ENCODE peak calls at places on chromosomes 13 and 19, in nine cellular contexts. S, J, A, Q, B, F, C, D and V are unnamed samples.

GRCh38 chr13:98285317-98285716 is 108.2 kb upstream of the RNF113B start:
- DNase-seq in J (no peak), C (no peak), D (peak), B (no peak), Q (no peak), F (no peak), A (no peak), S (no peak), V (no peak)

GRCh38 chr13:102940143-102940542 is 94.3 kb downstream of the ERCC5 start:
- DNase-seq in F (peak), S (no peak), D (no peak), A (no peak), Q (no peak), J (no peak), C (no peak), B (no peak), V (no peak)

GRCh38 chr19:41269055-41269454 is 4.9 kb downstream of the HNRNPUL1 start:
- DNase-seq in B (no peak), J (no peak), C (no peak), S (no peak), D (no peak), F (no peak), Q (no peak), A (no peak), V (no peak)

GRCh38 chr13:110554227-110554836 is 7.2 kb downstream of the RAB20 start:
- DNase-seq in S (no peak), D (no peak), B (no peak), F (no peak), C (no peak), J (no peak), A (no peak), Q (no peak), V (no peak)

GRCh38 chr13:19984430-19985218 is 26.1 kb downstream of the ZMYM2 start:
- DNase-seq in D (peak), Q (no peak), F (peak), A (peak), S (peak), J (no peak), C (no peak), B (no peak), V (peak)

GRCh38 chr13:82176761-82177160 is 1705.5 kb downstream of the SLITRK1 start:
- DNase-seq in Q (no peak), J (no peak), A (no peak), D (no peak), C (no peak), F (no peak), B (no peak), S (no peak), V (no peak)

GRCh38 chr19:14502334-14503092 is 6.6 kb upstream of the GIPC1 start:
- DNase-seq in B (no peak), A (peak), Q (no peak), S (no peak), C (no peak), D (no peak), J (no peak), F (peak), V (no peak)

GRCh38 chr19:5103061-5103701 is 134.3 kb downstream of the KDM4B start:
- DNase-seq in J (peak), F (no peak), B (peak), Q (no peak), D (peak), S (no peak), A (no peak), C (peak), V (peak)

GRCh38 chr13:60584976-60585375 is 188.0 kb downstream of the TDRD3 start:
- DNase-seq in Q (no peak), C (no peak), F (no peak), J (no peak), D (no peak), A (no peak), B (no peak), S (peak), V (peak)

GRCh38 chr13:21458457-21458815 is 667 bp downstream of the ZDHHC20 start:
- DNase-seq in D (peak), Q (no peak), F (peak), S (peak), C (peak), B (peak), A (peak), J (peak), V (peak)

GRCh38 chr13:113981201-113981605 is 7.3 kb upstream of the C13orf46 start:
- DNase-seq in D (peak), S (no peak), B (peak), Q (no peak), C (no peak), J (peak), F (peak), A (peak), V (no peak)

GRCh38 chr13:112685856-112686255 is 4.0 kb upstream of the ATP11A start:
- DNase-seq in A (no peak), B (no peak), D (no peak), Q (no peak), J (no peak), F (no peak), C (no peak), S (no peak), V (no peak)

GRCh38 chr19:18254546-18255500 is 19.4 kb downstream of the IQCN start:
- DNase-seq in B (peak), A (peak), C (no peak), J (no peak), F (no peak), Q (no peak), S (no peak), D (no peak), V (no peak)

GRCh38 chr13:64937302-64937701 is 2292.8 kb downstream of the PCDH9 start:
- DNase-seq in B (no peak), A (no peak), C (no peak), Q (no peak), F (no peak), J (no peak), D (no peak), S (no peak), V (no peak)

GRCh38 chr19:45249261-45250033 is 1.6 kb upstream of the MARK4 start:
- DNase-seq in J (no peak), F (no peak), Q (no peak), B (no peak), D (no peak), S (no peak), C (no peak), A (no peak), V (no peak)

GRCh38 chr13:51646041-51646670 is 61.9 kb downstream of the WDFY2 start:
- DNase-seq in B (no peak), D (no peak), S (peak), A (no peak), F (no peak), C (no peak), Q (no peak), J (no peak), V (no peak)

GRCh38 chr19:44050740-44051653 is 839 bp upstream of the ZNF223 start:
- DNase-seq in D (peak), C (no peak), A (no peak), Q (no peak), B (peak), S (no peak), J (no peak), F (peak), V (no peak)

GRCh38 chr19:20077791-20078463 is at the start of gene ZNF90:
- DNase-seq in B (peak), A (no peak), F (peak), S (peak), C (peak), Q (peak), D (peak), J (peak), V (peak)

GRCh38 chr19:15935167-15935702 is 906 bp upstream of the CYP4F11 start:
- DNase-seq in B (no peak), C (no peak), S (no peak), Q (no peak), J (no peak), F (no peak), D (no peak), A (peak), V (no peak)

GRCh38 chr13:48624858-48625257 is 28.9 kb upstream of the CYSLTR2 start:
- DNase-seq in J (no peak), D (no peak), C (no peak), S (no peak), Q (no peak), A (no peak), B (no peak), F (no peak), V (peak)

GRCh38 chr19:42316223-42317211 is 3.4 kb downstream of the TMEM145 start:
- DNase-seq in J (no peak), B (no peak), D (no peak), S (no peak), Q (no peak), C (no peak), A (no peak), F (peak), V (no peak)

GRCh38 chr19:11435833-11436313 is 438 bp downstream of the PRKCSH start:
- DNase-seq in Q (peak), B (no peak), S (peak), D (no peak), J (no peak), F (no peak), C (no peak), A (peak), V (no peak)

GRCh38 chr13:93505104-93505952 is 278.7 kb downstream of the GPC6 start:
- DNase-seq in C (no peak), D (peak), S (no peak), B (no peak), F (no peak), Q (no peak), A (peak), J (no peak), V (peak)

GRCh38 chr13:109790951-109791605 is 4.7 kb upstream of the IRS2 start:
- DNase-seq in D (peak), F (peak), C (peak), J (no peak), B (no peak), A (peak), Q (no peak), S (peak), V (no peak)

GRCh38 chr19:18023596-18024212 is 15.7 kb downstream of the ARRDC2 start:
- DNase-seq in J (peak), B (peak), Q (peak), F (no peak), D (peak), C (peak), A (no peak), S (no peak), V (no peak)

GRCh38 chr13:24670927-24671326 is 9.3 kb upstream of the ATP12A start:
- DNase-seq in A (peak), B (no peak), J (no peak), F (peak), D (peak), S (peak), C (no peak), Q (no peak), V (peak)

GRCh38 chr13:88895261-88895941 is 1224.2 kb downstream of the SLITRK5 start:
- DNase-seq in A (no peak), S (no peak), J (peak), Q (no peak), F (no peak), D (no peak), B (no peak), C (no peak), V (no peak)

GRCh38 chr13:25085125-25085742 is 10.7 kb upstream of the PABPC3 start:
- DNase-seq in A (peak), J (no peak), S (peak), B (peak), D (peak), Q (no peak), F (peak), C (no peak), V (peak)

GRCh38 chr19:20964798-20965197 is 41.7 kb downstream of the ZNF85 start:
- DNase-seq in F (no peak), A (no peak), J (no peak), D (no peak), Q (no peak), S (no peak), B (no peak), C (no peak), V (no peak)

GRCh38 chr13:61670384-61671161 is 254.9 kb upstream of the PCDH20 start:
- DNase-seq in B (no peak), Q (no peak), J (peak), C (no peak), S (no peak), A (no peak), D (no peak), F (no peak), V (no peak)

DNA sequence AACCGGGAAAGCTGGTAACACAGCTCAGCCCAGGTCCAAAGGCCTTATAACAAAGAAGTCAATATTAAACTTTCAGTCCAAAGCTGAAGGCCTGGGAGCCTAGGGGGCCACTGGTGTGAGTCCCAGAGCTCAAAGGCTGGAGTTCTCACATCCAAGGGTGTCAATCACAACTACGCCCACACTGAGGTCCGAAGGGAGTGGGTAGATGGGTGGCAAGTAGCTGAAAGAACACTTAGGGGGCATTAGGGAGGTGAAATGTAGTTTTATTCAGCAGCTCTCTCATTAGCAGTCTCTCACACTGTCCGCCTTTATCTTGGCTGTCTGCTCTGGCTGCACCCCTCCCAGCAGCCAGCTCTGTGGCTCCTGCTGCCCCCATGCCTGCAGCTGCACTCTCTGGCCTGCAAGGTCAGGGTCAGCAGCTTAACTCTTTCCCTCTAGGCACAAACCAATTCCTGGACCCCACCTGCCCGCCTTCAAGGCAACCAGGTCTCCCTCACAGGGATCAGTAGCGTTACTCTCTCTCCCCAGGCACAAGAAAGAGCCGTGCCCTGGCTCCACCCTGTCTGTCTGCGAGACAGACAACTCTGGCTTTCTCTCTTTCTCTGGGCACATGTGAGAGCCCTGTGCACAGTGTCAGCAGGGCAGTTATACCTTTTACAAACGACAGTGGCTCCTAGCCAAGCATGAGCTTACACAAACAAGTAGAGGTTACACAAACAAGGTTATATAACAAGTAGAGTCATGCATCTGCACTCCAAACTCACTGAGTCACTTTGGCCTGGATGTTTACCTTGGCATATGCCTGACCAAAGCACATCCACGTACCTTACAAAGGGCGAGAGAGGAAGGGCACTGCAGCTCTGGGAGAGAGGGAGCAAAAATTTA is 249.4 kb upstream of the PCDH20 start:
- DNase-seq in B (peak), F (peak), S (no peak), A (peak), C (no peak), Q (no peak), J (no peak), D (no peak), V (no peak)
- TF ChIP-seq CTCF in B (no peak), F (no peak), S (no peak), A (no peak), C (no peak), Q (no peak), J (no peak), D (no peak), V (no peak)

GRCh38 chr13:57635541-57635940 is 4.0 kb downstream of the PCDH17 start:
- DNase-seq in A (no peak), S (no peak), Q (no peak), J (no peak), F (no peak), B (no peak), D (no peak), C (no peak), V (no peak)
- H3K4me3 ChIP-seq in A (no peak), S (peak), Q (no peak), J (peak), F (no peak), B (no peak), D (peak), C (peak), V (no peak)

DNA sequence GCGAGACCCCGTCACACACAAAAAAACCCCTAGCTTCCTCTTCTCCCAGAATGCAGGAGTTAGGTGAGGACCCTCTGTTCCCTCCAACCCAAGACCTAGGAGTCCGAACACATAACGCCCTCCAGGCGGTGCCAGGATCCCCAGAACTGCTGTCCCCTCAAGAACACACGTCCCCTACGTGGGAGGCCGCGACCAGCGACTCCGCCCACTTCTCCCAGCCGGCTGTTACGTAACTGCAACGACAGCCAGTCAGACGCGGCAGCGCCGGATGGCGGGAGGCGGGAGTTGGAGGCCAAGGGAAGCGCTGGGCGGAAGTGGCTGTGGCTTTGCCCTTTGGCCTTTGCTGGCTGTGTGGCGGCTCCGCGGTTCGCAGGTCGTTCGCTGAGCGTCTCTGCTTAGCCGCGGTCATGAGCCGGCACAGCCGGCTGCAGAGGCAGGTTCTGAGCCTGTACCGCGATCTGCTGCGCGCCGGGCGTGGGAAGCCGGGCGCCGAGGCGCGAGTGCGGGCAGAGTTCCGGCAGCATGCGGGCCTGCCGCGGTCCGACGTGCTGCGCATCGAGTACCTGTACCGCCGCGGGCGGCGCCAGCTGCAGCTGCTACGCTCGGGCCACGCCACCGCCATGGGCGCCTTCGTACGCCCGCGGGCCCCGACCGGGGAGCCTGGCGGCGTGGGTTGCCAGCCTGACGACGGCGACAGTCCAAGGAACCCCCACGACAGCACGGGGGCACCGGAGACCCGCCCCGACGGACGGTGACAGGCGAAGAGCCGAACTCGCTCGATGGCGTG is at the start of gene SDHAF1:
- DNase-seq in J (peak), C (peak), S (peak), F (peak), D (peak), A (peak), Q (peak), B (peak), V (peak)
- TF ChIP-seq CTCF in J (no peak), C (no peak), S (no peak), F (peak), D (no peak), A (no peak), Q (no peak), B (no peak), V (no peak)

DNA sequence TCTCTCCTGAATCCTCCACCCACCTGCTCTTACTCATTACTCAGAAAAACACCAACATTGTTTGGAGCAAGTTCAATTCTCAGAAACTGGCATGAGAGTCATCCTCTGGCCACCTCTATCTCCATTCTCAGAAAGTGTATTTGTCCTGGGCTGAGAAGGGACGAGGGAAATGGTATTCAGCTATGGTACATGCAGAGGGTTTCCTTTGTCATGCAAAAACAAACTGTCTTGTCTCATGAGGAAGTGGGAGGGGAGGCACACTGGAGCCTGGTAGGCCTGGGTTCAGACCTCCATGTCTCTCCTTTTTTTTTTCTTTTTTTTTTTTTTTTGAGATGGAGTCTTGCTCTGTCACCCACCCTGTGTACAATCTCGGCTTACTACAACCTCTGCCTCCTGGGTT is 31.9 kb upstream of the LILRA2 start:
- DNase-seq in B (no peak), J (no peak), A (no peak), Q (no peak), S (no peak), F (no peak), D (no peak), C (no peak), V (no peak)
- H3K4me3 ChIP-seq in B (no peak), J (no peak), A (no peak), Q (no peak), S (no peak), F (no peak), D (no peak), C (no peak), V (no peak)

GRCh38 chr19:58325623-58326022 is 1.2 kb upstream of the ZSCAN22 start:
- DNase-seq in D (no peak), C (no peak), F (no peak), B (no peak), S (no peak), Q (no peak), A (peak), J (no peak), V (no peak)

GRCh38 chr19:58326914-58327726 is at the start of gene ZSCAN22:
- DNase-seq in S (peak), J (peak), C (peak), B (peak), F (peak), D (peak), A (peak), Q (peak), V (peak)

GRCh38 chr19:58326501-58326913 is 287 bp upstream of the ZSCAN22 start:
- DNase-seq in J (no peak), D (no peak), Q (no peak), S (no peak), C (no peak), B (no peak), A (no peak), F (no peak), V (no peak)

GRCh38 chr19:58330458-58330857 is 3.7 kb downstream of the ZSCAN22 start:
- DNase-seq in S (no peak), B (peak), A (peak), D (no peak), Q (no peak), C (no peak), J (no peak), F (no peak), V (peak)

GRCh38 chr19:58328999-58329398 is 2.2 kb downstream of the ZSCAN22 start:
- DNase-seq in C (no peak), S (peak), J (no peak), A (peak), Q (no peak), F (peak), D (peak), B (no peak), V (no peak)
- TF ChIP-seq CTCF in C (peak), S (peak), J (no peak), A (peak), Q (no peak), F (no peak), D (peak), B (no peak), V (no peak)

DNA sequence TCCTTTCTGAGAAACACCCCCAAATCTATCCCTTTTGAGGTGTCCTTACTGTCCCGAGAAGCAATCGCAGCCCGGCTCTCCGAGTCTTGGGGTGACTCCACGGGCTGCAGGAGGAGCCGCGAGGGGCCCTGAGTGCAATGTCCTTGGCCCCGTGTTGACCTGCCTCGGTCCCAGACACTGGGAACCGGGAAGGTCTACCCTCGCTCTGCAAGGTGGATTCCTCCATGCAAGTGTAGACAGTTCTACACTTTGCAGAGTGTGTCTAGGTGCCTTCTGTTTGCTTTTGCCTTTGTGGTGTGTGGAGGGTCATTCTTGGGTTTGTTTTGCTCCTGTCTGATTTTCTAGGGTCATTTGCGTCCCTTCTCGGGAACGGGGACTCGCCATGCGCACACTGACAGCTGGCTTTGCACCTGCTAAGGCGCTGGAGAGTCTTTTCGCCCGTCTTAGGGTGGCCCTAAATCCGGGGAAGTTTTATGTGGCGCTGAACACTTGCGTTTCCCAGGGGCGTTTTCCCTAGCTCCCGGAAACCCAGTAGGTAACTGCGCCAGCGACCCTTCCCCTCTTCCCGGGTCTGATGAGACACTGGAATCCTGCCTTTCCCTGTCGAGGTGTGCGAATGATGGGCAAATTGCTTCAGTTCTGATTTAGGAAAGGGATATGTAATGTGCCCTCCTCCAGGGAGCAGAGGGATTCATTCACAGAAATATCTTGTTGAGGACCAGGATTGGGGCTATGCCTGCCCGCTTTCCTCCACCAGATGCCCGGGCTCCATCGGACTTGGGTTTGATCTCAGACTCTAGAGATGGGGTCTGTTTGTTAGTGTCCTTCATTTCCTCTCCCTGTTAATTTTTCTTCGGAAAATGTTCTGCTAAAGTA is 755 bp downstream of the SERTM1 start:
- DNase-seq in A (no peak), Q (no peak), C (no peak), D (peak), B (no peak), S (peak), F (no peak), J (no peak), V (no peak)
- H3K4me3 ChIP-seq in A (no peak), Q (no peak), C (peak), D (peak), B (peak), S (peak), F (no peak), J (peak), V (peak)